ENCODE peak calls at places on chromosomes 7 and 10, in four cellular contexts. M, N, I and T are unnamed samples.

GRCh38 chr10:91709394-91709798 is 76.5 kb upstream of the PPP1R3C start:
- DNase-seq in M (no peak), N (no peak), I (peak; percentile 28), T (peak; percentile 59)

GRCh38 chr7:134865001-134865845 is 85.8 kb downstream of the CALD1 start:
- DNase-seq in M (no peak), N (no peak), I (peak; percentile 58), T (no peak)

GRCh38 chr7:149471289-149471953 is 10.6 kb upstream of the ZNF777 start:
- DNase-seq in M (no peak), N (no peak), I (no peak), T (no peak)

GRCh38 chr10:78520737-78521430 is 487.2 kb downstream of the RPS24 start:
- DNase-seq in M (no peak), N (no peak), I (peak; percentile 39), T (peak; percentile 60)

GRCh38 chr10:101292194-101293006 is 61.6 kb upstream of the BTRC start:
- DNase-seq in M (peak; percentile 13), N (no peak), I (no peak), T (no peak)

GRCh38 chr7:14191686-14192098 is 202.2 kb upstream of the ETV1 start:
- DNase-seq in M (no peak), N (no peak), I (peak; percentile 15), T (peak; percentile 34)

GRCh38 chr10:129702605-129703004 is 235.6 kb downstream of the MGMT start:
- DNase-seq in M (no peak), N (no peak), I (no peak), T (no peak)

GRCh38 chr7:30549933-30550493 is 44.7 kb upstream of the GARS1 start:
- DNase-seq in M (peak; percentile 42), N (no peak), I (peak; percentile 29), T (peak; percentile 47)

GRCh38 chr10:102140913-102141540 is 8.2 kb downstream of the PPRC1 start:
- DNase-seq in M (no peak), N (no peak), I (no peak), T (no peak)

GRCh38 chr10:13956826-13957225 is 370.1 kb downstream of the PRPF18 start:
- DNase-seq in M (peak; percentile 59), N (no peak), I (peak; percentile 81), T (no peak)

GRCh38 chr7:28115261-28115660 is 65.3 kb downstream of the JAZF1 start:
- DNase-seq in M (no peak), N (no peak), I (no peak), T (no peak)

GRCh38 chr10:71243756-71244637 is 31.6 kb downstream of the UNC5B start:
- DNase-seq in M (no peak), N (no peak), I (peak; percentile 53), T (peak; percentile 92)

GRCh38 chr7:22393825-22394458 is 37.0 kb upstream of the RAPGEF5 start:
- DNase-seq in M (no peak), N (no peak), I (no peak), T (no peak)

GRCh38 chr7:54705436-54705835 is 53.6 kb downstream of the SEC61G start:
- DNase-seq in M (no peak), N (no peak), I (peak; percentile 56), T (peak; percentile 91)

GRCh38 chr10:84230359-84230758 is 5.0 kb upstream of the LRIT2 start:
- DNase-seq in M (no peak), N (no peak), I (no peak), T (no peak)

GRCh38 chr7:135247746-135248471 is 14.3 kb downstream of the STRA8 start:
- DNase-seq in M (no peak), N (no peak), I (no peak), T (no peak)

GRCh38 chr10:123530166-123530870 is 135.8 kb upstream of the GPR26 start:
- DNase-seq in M (no peak), N (no peak), I (no peak), T (no peak)
- TF ChIP-seq CTCF in M (no peak), N (no peak), I (no peak), T (no peak)

DNA sequence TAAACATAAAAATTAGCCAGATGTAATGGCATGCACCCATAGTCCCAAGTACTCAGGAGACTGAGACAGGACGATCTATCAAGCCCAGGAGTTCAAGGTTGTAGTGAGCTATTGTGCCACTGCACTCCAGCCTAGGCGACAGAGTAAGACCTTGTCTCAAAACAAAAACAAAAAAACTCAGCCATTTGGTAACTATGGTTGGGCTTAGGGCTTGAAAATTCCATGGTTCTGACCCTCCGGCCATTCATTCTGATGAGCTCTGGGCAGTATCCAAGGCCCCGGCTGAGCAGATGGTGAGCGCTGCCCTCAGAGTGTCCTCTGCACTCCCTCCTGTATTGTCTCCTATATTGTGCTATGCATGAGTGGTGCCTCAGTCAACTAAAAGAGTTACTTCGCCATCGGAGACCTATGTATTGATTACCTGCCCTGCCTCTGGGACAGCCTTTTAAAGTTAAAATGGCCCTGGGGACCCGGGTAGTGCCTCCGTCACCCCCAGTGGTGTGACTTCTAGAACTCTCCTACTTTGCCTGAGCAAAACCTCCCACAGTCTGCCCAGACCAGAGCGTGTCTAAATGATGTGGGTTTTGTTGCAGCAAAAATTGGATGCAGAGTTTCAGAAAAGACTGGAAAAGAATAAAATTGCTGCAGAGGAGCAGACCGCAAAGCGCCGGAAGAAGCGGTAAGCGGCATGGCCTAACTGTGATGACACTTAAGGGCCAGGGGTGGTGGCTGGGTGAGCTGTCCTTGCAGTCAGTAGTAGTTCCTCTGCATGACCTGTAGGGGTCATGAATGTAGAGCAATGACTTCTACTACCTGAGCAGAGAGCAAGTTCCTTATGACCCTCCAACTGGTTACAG is 8.1 kb downstream of the PRKRIP1 start:
- DNase-seq in M (no peak), N (no peak), I (peak; percentile 69), T (peak; percentile 56)
- TF ChIP-seq CTCF in M (peak; percentile 38), N (peak; percentile 90), I (peak; percentile 69), T (peak; percentile 72)

GRCh38 chr10:60444494-60445064 is 54.9 kb upstream of the ANK3 start:
- DNase-seq in M (no peak), N (no peak), I (peak; percentile 76), T (peak; percentile 40)
- TF ChIP-seq CTCF in M (peak; percentile 40), N (peak; percentile 9), I (peak; percentile 65), T (peak; percentile 63)

GRCh38 chr10:60495357-60495756 is 105.7 kb upstream of the ANK3 start:
- DNase-seq in M (no peak), N (no peak), I (peak; percentile 33), T (no peak)
- TF ChIP-seq CTCF in M (no peak), N (no peak), I (peak; percentile 4), T (no peak)

GRCh38 chr7:91787923-91788322 is 92.6 kb downstream of the MTERF1 start:
- DNase-seq in M (no peak), N (no peak), I (peak; percentile 4), T (no peak)

GRCh38 chr7:91780526-91780925 is 100.0 kb downstream of the MTERF1 start:
- DNase-seq in M (no peak), N (no peak), I (no peak), T (no peak)

GRCh38 chr7:91789558-91789957 is 90.9 kb downstream of the MTERF1 start:
- DNase-seq in M (no peak), N (no peak), I (no peak), T (no peak)

GRCh38 chr7:91789086-91789485 is 91.4 kb downstream of the MTERF1 start:
- DNase-seq in M (no peak), N (no peak), I (no peak), T (no peak)

DNA sequence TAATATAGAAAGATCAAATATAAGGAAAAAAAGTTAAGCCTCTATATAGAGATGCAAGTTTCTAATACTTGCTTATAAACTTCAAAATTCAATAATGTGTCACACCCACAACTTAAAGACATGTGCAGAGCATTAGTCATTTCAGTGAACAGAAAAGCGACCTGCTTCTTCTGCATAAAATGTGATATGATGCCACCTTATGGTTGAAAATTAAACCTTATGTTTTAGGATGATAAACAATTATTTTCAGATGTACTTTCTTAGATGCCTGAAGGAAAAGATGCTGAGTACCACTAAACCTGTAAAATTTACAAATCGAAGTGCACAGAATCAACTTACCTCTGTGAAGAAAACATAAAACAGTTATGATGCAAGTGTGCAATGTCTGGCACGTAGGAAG is 96.0 kb downstream of the MTERF1 start:
- DNase-seq in M (no peak), N (no peak), I (peak; percentile 78), T (peak; percentile 63)
- TF ChIP-seq CTCF in M (no peak), N (no peak), I (peak; percentile 36), T (peak; percentile 46)

GRCh38 chr10:48406204-48406603 is 99.7 kb downstream of the MAPK8 start:
- DNase-seq in M (no peak), N (no peak), I (peak; percentile 32), T (peak; percentile 63)
- TF ChIP-seq CTCF in M (no peak), N (no peak), I (no peak), T (no peak)

DNA sequence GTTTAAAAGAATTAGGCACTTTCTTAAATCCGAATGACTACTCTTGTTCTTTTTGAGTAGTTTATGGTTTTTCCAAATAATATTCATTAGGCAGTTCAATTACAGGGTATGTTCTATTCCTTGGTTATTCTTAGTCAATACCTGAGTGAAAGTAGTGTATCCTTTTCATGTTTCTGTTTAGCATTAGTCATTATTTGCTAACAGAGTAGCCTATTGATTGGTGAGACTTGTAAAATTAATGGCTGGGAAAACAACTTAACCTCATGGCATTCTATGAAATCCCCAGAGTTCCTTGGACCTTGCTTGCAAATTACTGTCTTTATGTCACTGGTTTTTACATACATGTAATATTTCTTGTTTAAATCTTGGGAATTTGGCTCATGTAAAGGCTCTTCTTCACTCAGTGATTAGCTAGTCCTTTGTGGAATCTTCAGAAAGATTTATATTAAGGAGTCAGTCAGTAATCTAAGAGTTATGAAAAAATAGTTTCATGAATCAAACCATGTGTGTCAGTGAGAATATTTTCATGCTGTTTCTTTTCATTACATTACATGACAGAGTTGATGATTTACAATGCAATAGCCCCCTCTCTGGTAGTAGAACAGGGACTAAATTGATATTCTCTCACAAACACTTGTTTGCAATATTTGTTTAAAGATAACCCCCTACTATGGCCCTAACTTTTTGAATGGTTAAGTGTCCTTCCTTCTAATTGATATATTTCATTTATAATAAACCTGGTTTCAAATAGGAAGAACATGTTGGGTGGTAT is 81.5 kb upstream of the LRRTM3 start:
- DNase-seq in M (no peak), N (no peak), I (peak; percentile 17), T (peak; percentile 5)
- TF ChIP-seq CTCF in M (no peak), N (no peak), I (peak; percentile 9), T (no peak)

DNA sequence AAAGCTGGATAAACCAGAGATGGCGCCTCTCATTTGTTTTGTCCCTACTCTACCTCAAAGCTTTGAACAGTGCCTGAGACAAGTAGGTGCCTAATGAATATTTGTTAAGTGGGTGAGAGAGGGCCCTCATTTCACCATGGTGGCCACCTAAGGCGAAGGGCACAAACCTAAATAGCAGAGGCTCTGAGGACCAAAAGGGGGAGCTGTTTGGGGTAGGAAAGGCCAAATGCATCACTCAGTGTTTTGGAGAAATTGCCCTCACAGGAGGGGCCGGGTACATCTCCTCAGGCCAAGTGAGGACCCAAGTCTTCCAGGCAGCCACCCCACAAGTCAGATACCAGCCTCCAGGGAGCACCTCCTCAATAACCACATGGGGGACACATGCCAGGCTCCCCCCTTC is 14.0 kb downstream of the IMPDH1 start:
- DNase-seq in M (no peak), N (no peak), I (no peak), T (no peak)
- TF ChIP-seq CTCF in M (no peak), N (peak; percentile 15), I (peak; percentile 21), T (no peak)

DNA sequence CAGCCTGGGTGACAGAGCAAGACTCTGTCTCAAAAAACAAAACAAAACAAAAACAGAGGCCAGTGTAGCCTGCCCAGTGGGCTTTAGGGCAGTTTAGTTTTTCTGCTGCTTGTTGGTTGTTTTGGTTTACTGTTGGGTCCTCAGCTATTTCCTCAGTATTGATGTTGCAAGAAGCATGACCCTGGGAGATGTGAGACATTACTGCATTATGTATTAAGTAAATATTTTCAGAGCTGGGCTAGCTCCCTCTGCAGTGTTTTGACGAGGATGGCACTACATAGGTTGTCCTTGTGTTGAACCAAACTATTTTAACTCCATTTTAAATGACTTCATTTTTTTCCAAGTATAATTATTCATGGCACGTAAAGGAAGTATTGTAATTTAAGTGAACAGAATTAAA is 4.8 kb downstream of the AKAP9 start:
- DNase-seq in M (no peak), N (no peak), I (peak; percentile 87), T (peak; percentile 62)
- TF ChIP-seq CTCF in M (no peak), N (no peak), I (peak; percentile 45), T (peak; percentile 12)